ENCODE peak calls at places on chromosomes 1 and 21, in eight cellular contexts. C is AG09309, S is spleen, E is coronary artery, A is heart right ventricle, V is heart left ventricle, Q is colonic mucosa, Y is AG10803. I is an unnamed sample.

GRCh38 chr1:59242345-59242744 is 54.5 kb upstream of the FGGY start:
- DNase-seq in V (no peak), A (no peak), S (no peak), Q (no peak), C (no peak), E (no peak), Y (no peak), I (peak)

GRCh38 chr1:118294817-118295486 is 109.9 kb upstream of the SPAG17 start:
- DNase-seq in S (no peak), E (no peak), V (no peak), C (peak), Q (no peak), A (no peak), Y (peak), I (no peak)

GRCh38 chr1:41362357-41362721 is 1.1 kb downstream of the FOXO6 start:
- DNase-seq in S (no peak), C (no peak), Q (no peak), E (no peak), Y (no peak), A (no peak), V (no peak), I (no peak)

GRCh38 chr1:206578115-206578935 is 33.9 kb downstream of the EIF2D start:
- DNase-seq in S (no peak), A (no peak), V (no peak), E (no peak), C (peak), Y (peak), Q (no peak), I (no peak)

GRCh38 chr1:21165632-21166031 is 11.1 kb downstream of the EIF4G3 start:
- DNase-seq in Y (no peak), E (no peak), Q (no peak), V (no peak), A (no peak), S (no peak), C (no peak), I (no peak)

GRCh38 chr21:44375281-44375651 is 21.8 kb downstream of the TRPM2 start:
- DNase-seq in E (peak), C (no peak), A (no peak), Q (no peak), V (peak), S (peak), Y (no peak), I (no peak)

GRCh38 chr1:71817028-71817427 is 465.3 kb downstream of the NEGR1 start:
- DNase-seq in E (no peak), C (no peak), A (no peak), Q (no peak), S (no peak), Y (no peak), V (no peak), I (no peak)

GRCh38 chr21:15797577-15798363 is 68.0 kb downstream of the USP25 start:
- DNase-seq in Y (no peak), S (no peak), V (no peak), C (no peak), E (no peak), A (no peak), Q (no peak), I (no peak)

GRCh38 chr21:42021751-42022430 is 11.7 kb upstream of the ZBTB21 start:
- DNase-seq in Y (no peak), A (no peak), C (no peak), Q (no peak), E (no peak), S (no peak), V (no peak), I (no peak)

GRCh38 chr1:199312626-199313025 is 673.8 kb downstream of the PTPRC start:
- DNase-seq in A (no peak), C (no peak), Y (no peak), V (no peak), E (no peak), Q (no peak), S (no peak), I (no peak)

GRCh38 chr1:7334475-7335035 is 436.5 kb upstream of the VAMP3 start:
- DNase-seq in S (no peak), A (no peak), V (peak), Q (peak), C (peak), E (peak), Y (peak), I (no peak)

GRCh38 chr1:191022856-191023255 is 545.2 kb upstream of the BRINP3 start:
- DNase-seq in E (no peak), V (no peak), Y (no peak), S (no peak), A (no peak), Q (no peak), C (no peak), I (no peak)

GRCh38 chr1:53197301-53198205 is 929 bp downstream of the CPT2 start:
- DNase-seq in Q (no peak), S (no peak), A (no peak), C (no peak), E (no peak), Y (peak), V (no peak), I (no peak)

GRCh38 chr1:99465176-99465900 is 180.6 kb upstream of the PALMD start:
- DNase-seq in Y (peak), C (peak), A (no peak), S (no peak), Q (no peak), V (no peak), E (no peak), I (no peak)

GRCh38 chr1:78559680-78560079 is 60.6 kb upstream of the IFI44L start:
- DNase-seq in S (no peak), C (no peak), Y (no peak), Q (no peak), V (no peak), A (no peak), E (no peak), I (no peak)

GRCh38 chr1:78549366-78549765 is 58.6 kb downstream of the PTGFR start:
- DNase-seq in Y (no peak), Q (no peak), C (no peak), E (no peak), V (no peak), A (no peak), S (no peak), I (no peak)

GRCh38 chr1:78554840-78555239 is 64.1 kb downstream of the PTGFR start:
- DNase-seq in V (no peak), C (no peak), A (no peak), E (no peak), Q (no peak), Y (no peak), S (no peak), I (no peak)

GRCh38 chr1:78553859-78554258 is 63.1 kb downstream of the PTGFR start:
- DNase-seq in V (no peak), S (no peak), Q (no peak), Y (no peak), A (no peak), E (no peak), C (no peak), I (no peak)
- TF ChIP-seq CTCF in V (no peak), S (no peak), Q (no peak), Y (no peak), A (no peak), E (no peak), C (peak), I (no peak)

DNA sequence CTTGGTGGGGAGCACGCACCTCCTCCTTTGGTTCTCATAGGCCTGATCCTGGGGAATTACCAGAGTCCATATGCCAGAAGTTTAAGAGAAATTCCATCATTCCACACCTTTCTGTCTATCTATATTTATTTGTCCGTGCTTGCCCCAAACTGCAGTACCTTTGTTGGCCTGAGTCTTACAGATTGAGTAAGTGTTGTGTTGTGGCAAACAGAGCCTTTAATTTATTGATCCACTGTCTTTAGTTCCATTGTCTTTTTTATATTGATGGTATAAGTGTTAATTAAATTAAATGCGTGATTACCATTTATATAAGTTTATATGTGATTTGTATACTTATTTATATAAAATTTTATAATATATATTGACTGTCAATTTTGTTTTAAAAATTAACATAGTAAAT is 4.9 kb downstream of the SH3BGR start:
- DNase-seq in V (no peak), Y (no peak), S (no peak), C (no peak), E (no peak), Q (no peak), A (no peak), I (no peak)
- TF ChIP-seq CTCF in V (no peak), Y (no peak), S (no peak), C (peak), E (no peak), Q (no peak), A (no peak), I (no peak)

GRCh38 chr1:110962892-110963665 is 643 bp downstream of the LRIF1 start:
- DNase-seq in C (peak), E (peak), V (peak), S (peak), Y (peak), Q (peak), A (peak), I (peak)

GRCh38 chr1:110961902-110962301 is 1.8 kb downstream of the LRIF1 start:
- DNase-seq in Y (no peak), C (no peak), V (no peak), S (no peak), E (no peak), Q (no peak), A (no peak), I (no peak)

GRCh38 chr1:110960777-110961420 is 2.8 kb downstream of the LRIF1 start:
- DNase-seq in V (no peak), E (no peak), A (no peak), Y (no peak), S (no peak), C (no peak), Q (no peak), I (no peak)

GRCh38 chr1:110964400-110964903 is 730 bp upstream of the LRIF1 start:
- DNase-seq in Y (no peak), Q (no peak), S (no peak), A (no peak), C (no peak), V (no peak), E (no peak), I (no peak)

GRCh38 chr1:110963666-110964399 is at the start of gene LRIF1:
- DNase-seq in V (peak), C (peak), Y (peak), Q (peak), E (peak), A (peak), S (peak), I (peak)
- TF ChIP-seq CTCF in V (peak), C (peak), Y (peak), Q (peak), E (no peak), A (peak), S (peak), I (peak)

GRCh38 chr1:202122639-202123335 is at the start of gene GPR37L1:
- DNase-seq in V (peak), E (no peak), C (no peak), Q (no peak), S (no peak), A (peak), Y (no peak), I (peak)
- TF ChIP-seq CTCF in V (peak), E (peak), C (peak), Q (no peak), S (no peak), A (peak), Y (peak), I (peak)